ENCODE peak calls at places on chromosomes 12 and 14, in nine cellular contexts. O is transverse colon, G is esophagus squamous epithelium, H is A549, K is GM23248, P is Karpas-422, D is adipocyte, R is cardiac muscle cell, S is IMR-90. L is an unnamed sample. For H3K4me1, the result is how much of the 10 kb centered on the place peaks cover.

GRCh38 chr12:26434299-26434915 is 239.0 kb downstream of the SSPN start:
- DNase-seq in O (peak), G (no peak), H (peak), K (peak), P (peak), D (peak), R (peak), S (peak), L (peak)

GRCh38 chr12:18690653-18691052 is 47.2 kb downstream of the PLCZ1 start:
- DNase-seq in O (no peak), G (no peak), H (peak), K (peak), P (no peak), D (peak), R (peak), S (peak), L (peak)

GRCh38 chr14:85235868-85236267 is 294.1 kb upstream of the FLRT2 start:
- DNase-seq in O (no peak), G (no peak), H (no peak), K (no peak), P (no peak), D (no peak), R (no peak), S (no peak), L (no peak)

GRCh38 chr12:49201595-49202295 is 12.9 kb upstream of the TUBA1A start:
- DNase-seq in O (no peak), G (no peak), H (no peak), K (peak), P (no peak), D (peak), R (peak), S (peak), L (peak)

GRCh38 chr14:96261772-96262485 is 5.9 kb downstream of the BDKRB1 start:
- DNase-seq in O (no peak), G (no peak), H (no peak), K (no peak), P (no peak), D (no peak), R (no peak), S (peak), L (no peak)

GRCh38 chr14:55926007-55926406 is 192.2 kb upstream of the PELI2 start:
- DNase-seq in O (no peak), G (no peak), H (no peak), K (no peak), P (no peak), D (no peak), R (no peak), S (no peak), L (no peak)

GRCh38 chr14:60648169-60648933 is 926 bp downstream of the SIX1 start:
- DNase-seq in O (no peak), G (no peak), H (peak), K (peak), P (no peak), D (peak), R (peak), S (peak), L (no peak)

GRCh38 chr12:9244894-9245293 is 36.7 kb upstream of the PZP start:
- DNase-seq in O (no peak), G (no peak), H (no peak), K (peak), P (no peak), D (no peak), R (no peak), S (no peak), L (no peak)

GRCh38 chr14:19873178-19873577 is 1.8 kb upstream of the OR4K2 start:
- DNase-seq in O (no peak), G (no peak), H (no peak), K (no peak), P (no peak), D (no peak), R (no peak), S (no peak), L (no peak)

GRCh38 chr12:53504004-53504920 is 3.0 kb downstream of the NPFF start:
- DNase-seq in O (no peak), G (no peak), H (no peak), K (no peak), P (no peak), D (no peak), R (peak), S (no peak), L (no peak)

GRCh38 chr12:86249856-86250255 is 6.3 kb downstream of the MGAT4C start:
- DNase-seq in O (no peak), G (no peak), H (no peak), K (peak), P (no peak), D (peak), R (no peak), S (peak), L (peak)

GRCh38 chr14:64234877-64235651 is 59.1 kb downstream of the ESR2 start:
- DNase-seq in O (peak), G (no peak), H (no peak), K (no peak), P (peak), D (no peak), R (peak), S (peak), L (no peak)

GRCh38 chr14:71702799-71703198 is 229.4 kb upstream of the RGS6 start:
- DNase-seq in O (no peak), G (no peak), H (no peak), K (no peak), P (no peak), D (no peak), R (no peak), S (no peak), L (peak)

GRCh38 chr12:26203167-26203566 is 7.8 kb downstream of the SSPN start:
- DNase-seq in O (no peak), G (no peak), H (no peak), K (no peak), P (no peak), D (no peak), R (no peak), S (no peak), L (no peak)

GRCh38 chr12:10661338-10661737 is 12.5 kb downstream of the STYK1 start:
- DNase-seq in O (peak), G (no peak), H (no peak), K (peak), P (no peak), D (peak), R (peak), S (peak), L (no peak)

GRCh38 chr12:66716522-66716921 is 37.6 kb upstream of the GRIP1 start:
- DNase-seq in O (no peak), G (no peak), H (no peak), K (no peak), P (no peak), D (no peak), R (no peak), S (no peak), L (no peak)

GRCh38 chr14:85444685-85445084 is 85.3 kb upstream of the FLRT2 start:
- DNase-seq in O (no peak), G (no peak), H (no peak), K (peak), P (no peak), D (no peak), R (peak), S (peak), L (peak)

GRCh38 chr14:75720828-75721227 is 59.8 kb downstream of the TTLL5 start:
- DNase-seq in O (no peak), G (no peak), H (no peak), K (peak), P (no peak), D (peak), R (peak), S (no peak), L (peak)

GRCh38 chr14:52683985-52684520 is 11.3 kb downstream of the ERO1A start:
- DNase-seq in O (no peak), G (no peak), H (no peak), K (no peak), P (no peak), D (no peak), R (no peak), S (no peak), L (peak)

GRCh38 chr12:90969851-90970250 is 14.9 kb upstream of the CCER1 start:
- DNase-seq in O (no peak), G (no peak), H (no peak), K (no peak), P (no peak), D (no peak), R (no peak), S (no peak), L (no peak)

GRCh38 chr14:102731101-102731870 is 46.0 kb upstream of the TRAF3 start:
- DNase-seq in O (no peak), G (no peak), H (no peak), K (no peak), P (no peak), D (no peak), R (no peak), S (no peak), L (no peak)

GRCh38 chr14:51674294-51675002 is 22.7 kb downstream of the FRMD6 start:
- DNase-seq in O (no peak), G (no peak), H (no peak), K (peak), P (no peak), D (peak), R (peak), S (peak), L (peak)

GRCh38 chr14:89425931-89426330 is 8.9 kb upstream of the FOXN3 start:
- DNase-seq in O (peak), G (no peak), H (no peak), K (peak), P (no peak), D (peak), R (peak), S (peak), L (peak)

GRCh38 chr14:31902002-31902401 is 175.1 kb upstream of the ARHGAP5 start:
- DNase-seq in O (no peak), G (no peak), H (no peak), K (no peak), P (no peak), D (no peak), R (no peak), S (no peak), L (no peak)

GRCh38 chr14:43938588-43939281 is 568.3 kb downstream of the FSCB start:
- DNase-seq in O (no peak), G (no peak), H (no peak), K (no peak), P (no peak), D (no peak), R (no peak), S (no peak), L (no peak)

GRCh38 chr14:59918824-59919581 is 941 bp upstream of the LRRC9 start:
- DNase-seq in O (peak), G (no peak), H (peak), K (peak), P (no peak), D (peak), R (peak), S (peak), L (peak)

GRCh38 chr12:84856156-84856900 is 56.3 kb downstream of the SLC6A15 start:
- DNase-seq in O (no peak), G (no peak), H (no peak), K (peak), P (no peak), D (no peak), R (no peak), S (no peak), L (peak)

GRCh38 chr14:48536318-48536717 is 860.9 kb upstream of the MDGA2 start:
- DNase-seq in O (no peak), G (no peak), H (no peak), K (no peak), P (peak), D (no peak), R (no peak), S (no peak), L (no peak)

GRCh38 chr12:68958337-68958736 is 25.4 kb upstream of the CPM start:
- DNase-seq in O (no peak), G (no peak), H (no peak), K (no peak), P (no peak), D (no peak), R (no peak), S (no peak), L (no peak)

GRCh38 chr14:100419856-100420255 is 96.7 kb downstream of the SLC25A47 start:
- DNase-seq in O (no peak), G (no peak), H (no peak), K (no peak), P (no peak), D (no peak), R (no peak), S (no peak), L (no peak)

GRCh38 chr14:75234173-75234855 is 44.3 kb upstream of the FOS start:
- DNase-seq in O (peak), G (no peak), H (no peak), K (peak), P (no peak), D (peak), R (peak), S (peak), L (peak)

GRCh38 chr14:55802986-55803431 is 223.0 kb downstream of the KTN1 start:
- DNase-seq in O (no peak), G (no peak), H (peak), K (peak), P (no peak), D (no peak), R (no peak), S (peak), L (peak)

GRCh38 chr14:61326847-61327246 is 5.5 kb downstream of the PRKCH start:
- DNase-seq in O (peak), G (no peak), H (no peak), K (peak), P (no peak), D (no peak), R (peak), S (no peak), L (no peak)

GRCh38 chr14:102370305-102370809 is 7.6 kb downstream of the TECPR2 start:
- DNase-seq in O (no peak), G (no peak), H (no peak), K (no peak), P (peak), D (no peak), R (peak), S (peak), L (peak)

GRCh38 chr12:80752464-80752863 is 35.8 kb downstream of the MYF5 start:
- DNase-seq in O (no peak), G (no peak), H (no peak), K (peak), P (no peak), D (peak), R (no peak), S (peak), L (no peak)

GRCh38 chr14:80135305-80136088 is 75.8 kb downstream of the DIO2 start:
- DNase-seq in O (no peak), G (no peak), H (no peak), K (no peak), P (no peak), D (no peak), R (no peak), S (no peak), L (no peak)

GRCh38 chr12:70149665-70150064 is 93.6 kb upstream of the CNOT2 start:
- DNase-seq in O (no peak), G (no peak), H (no peak), K (no peak), P (no peak), D (no peak), R (no peak), S (no peak), L (no peak)

DNA sequence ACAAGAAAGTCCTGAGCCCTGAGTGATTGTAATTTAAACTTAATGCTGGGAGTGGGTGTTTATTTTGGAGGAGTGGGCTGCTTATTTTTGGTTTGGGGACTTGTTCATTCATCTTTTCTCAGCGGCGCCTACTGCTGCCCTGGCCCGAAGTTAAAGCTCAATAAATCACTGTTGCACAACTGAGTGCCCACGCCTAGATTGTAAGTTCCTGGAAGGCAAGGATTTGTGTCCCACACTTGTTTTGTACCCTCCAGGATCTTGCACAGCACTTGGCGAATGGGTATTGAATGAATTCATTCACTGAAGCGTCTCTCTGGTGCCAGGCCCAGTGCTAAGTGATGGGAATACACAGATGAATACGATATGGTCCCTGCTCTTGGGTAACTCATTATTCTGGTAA is 153.3 kb upstream of the PARP11 start:
- DNase-seq in O (no peak), G (no peak), H (no peak), K (no peak), P (no peak), D (no peak), R (no peak), S (no peak), L (no peak)
- H3K4me1 ChIP-seq in O (under half), G (under half), H (under half), K (under half), P (under half), D (under half), R (under half), S (under half), L (under half)

GRCh38 chr12:56804684-56805083 is 41.6 kb downstream of the HSD17B6 start:
- DNase-seq in O (no peak), G (no peak), H (no peak), K (no peak), P (no peak), D (no peak), R (no peak), S (no peak), L (no peak)
- H3K4me1 ChIP-seq in O (under half), G (under half), H (under half), K (under half), P (under half), D (under half), R (under half), S (under half), L (under half)

GRCh38 chr12:110067531-110067930 is 19.2 kb upstream of the C12orf76 start:
- DNase-seq in O (no peak), G (no peak), H (no peak), K (no peak), P (peak), D (no peak), R (no peak), S (no peak), L (no peak)
- H3K4me1 ChIP-seq in O (under half), G (under half), H (under half), K (under half), P (under half), D (under half), R (under half), S (under half), L (under half)

GRCh38 chr12:64679487-64679983 is 69.2 kb downstream of the RASSF3 start:
- DNase-seq in O (peak), G (peak), H (peak), K (peak), P (peak), D (peak), R (peak), S (peak), L (no peak)

GRCh38 chr12:64678835-64679234 is 68.5 kb downstream of the RASSF3 start:
- DNase-seq in O (no peak), G (no peak), H (no peak), K (no peak), P (no peak), D (no peak), R (no peak), S (no peak), L (no peak)

GRCh38 chr12:64680235-64680634 is 69.9 kb downstream of the RASSF3 start:
- DNase-seq in O (peak), G (no peak), H (peak), K (no peak), P (peak), D (no peak), R (no peak), S (no peak), L (no peak)

GRCh38 chr12:64675795-64676194 is 65.5 kb downstream of the RASSF3 start:
- DNase-seq in O (peak), G (no peak), H (peak), K (peak), P (peak), D (peak), R (peak), S (no peak), L (peak)

GRCh38 chr12:64678248-64678647 is 68.0 kb downstream of the RASSF3 start:
- DNase-seq in O (no peak), G (no peak), H (no peak), K (no peak), P (peak), D (no peak), R (no peak), S (no peak), L (no peak)
- H3K4me1 ChIP-seq in O (half or more), G (half or more), H (half or more), K (under half), P (under half), D (under half), R (under half), S (under half), L (under half)

GRCh38 chr14:68945190-68945584 is 33.9 kb downstream of the ACTN1 start:
- DNase-seq in O (no peak), G (no peak), H (no peak), K (no peak), P (no peak), D (no peak), R (no peak), S (no peak), L (no peak)

GRCh38 chr14:68945585-68946289 is 33.4 kb downstream of the ACTN1 start:
- DNase-seq in O (peak), G (no peak), H (no peak), K (no peak), P (no peak), D (no peak), R (no peak), S (no peak), L (no peak)

GRCh38 chr14:68944162-68944561 is 34.9 kb downstream of the ACTN1 start:
- DNase-seq in O (no peak), G (no peak), H (no peak), K (no peak), P (no peak), D (no peak), R (no peak), S (no peak), L (no peak)

GRCh38 chr14:68947802-68948201 is 31.3 kb downstream of the ACTN1 start:
- DNase-seq in O (peak), G (no peak), H (no peak), K (peak), P (no peak), D (peak), R (peak), S (peak), L (peak)

GRCh38 chr14:68946423-68946822 is 32.7 kb downstream of the ACTN1 start:
- DNase-seq in O (no peak), G (no peak), H (no peak), K (no peak), P (no peak), D (no peak), R (no peak), S (no peak), L (no peak)
- H3K4me1 ChIP-seq in O (half or more), G (half or more), H (half or more), K (half or more), P (under half), D (half or more), R (under half), S (half or more), L (half or more)

GRCh38 chr12:104578453-104578852 is 121.7 kb downstream of the CHST11 start:
- DNase-seq in O (no peak), G (no peak), H (peak), K (peak), P (no peak), D (peak), R (peak), S (peak), L (peak)

GRCh38 chr12:104571328-104571727 is 114.6 kb downstream of the CHST11 start:
- DNase-seq in O (peak), G (no peak), H (no peak), K (no peak), P (no peak), D (no peak), R (no peak), S (no peak), L (no peak)

GRCh38 chr12:104576178-104576778 is 119.5 kb downstream of the CHST11 start:
- DNase-seq in O (no peak), G (no peak), H (no peak), K (no peak), P (no peak), D (no peak), R (no peak), S (no peak), L (no peak)

GRCh38 chr12:104576980-104577925 is 120.5 kb downstream of the CHST11 start:
- DNase-seq in O (no peak), G (no peak), H (no peak), K (peak), P (no peak), D (peak), R (no peak), S (peak), L (peak)

GRCh38 chr12:104575442-104575841 is 118.7 kb downstream of the CHST11 start:
- DNase-seq in O (peak), G (no peak), H (no peak), K (no peak), P (no peak), D (no peak), R (no peak), S (no peak), L (no peak)
- H3K4me1 ChIP-seq in O (under half), G (under half), H (under half), K (under half), P (under half), D (under half), R (under half), S (under half), L (under half)

L was measured in mesenchymal stem cell.